ENCODE peak calls at places on chromosome 15, in nine cellular contexts. R is foreskin fibroblast, V is fibroblast of mammary gland, J is kidney, N is lung, Y is Peyer's patch, U is heart left ventricle, P is Caco-2, L is right atrium auricular region. W is an unnamed sample.

GRCh38 chr15:89150762-89151305 is 62.6 kb downstream of the ABHD2 start:
- DNase-seq in N (peak), Y (no peak), V (no peak), J (no peak), U (no peak), R (no peak), L (no peak), P (no peak), W (no peak)

GRCh38 chr15:73368301-73369072 is at the start of gene HCN4:
- DNase-seq in N (no peak), L (no peak), P (peak), V (no peak), Y (no peak), R (no peak), J (no peak), U (peak), W (no peak)

GRCh38 chr15:85044251-85044853 is 62.7 kb downstream of the PDE8A start:
- DNase-seq in L (no peak), V (peak), R (peak), P (peak), U (no peak), N (peak), Y (peak), J (no peak), W (peak)

GRCh38 chr15:69415381-69415780 is 1.2 kb downstream of the KIF23 start:
- DNase-seq in Y (no peak), P (no peak), R (no peak), J (no peak), V (no peak), L (no peak), U (no peak), N (no peak), W (peak)

GRCh38 chr15:99427210-99427609 is 138.6 kb upstream of the MEF2A start:
- DNase-seq in V (no peak), J (peak), Y (no peak), L (no peak), P (no peak), R (no peak), U (peak), N (no peak), W (no peak)

GRCh38 chr15:29690765-29691475 is 131.3 kb downstream of the TJP1 start:
- DNase-seq in R (peak), V (peak), J (no peak), N (no peak), P (no peak), U (no peak), L (no peak), Y (no peak), W (no peak)

GRCh38 chr15:63628123-63628822 is 31.1 kb downstream of the FBXL22 start:
- DNase-seq in N (no peak), P (no peak), R (no peak), J (no peak), V (no peak), L (no peak), Y (no peak), U (no peak), W (no peak)

GRCh38 chr15:52667597-52667996 is 11.6 kb downstream of the ATOSA start:
- DNase-seq in P (no peak), N (no peak), J (no peak), L (no peak), Y (no peak), V (no peak), U (no peak), R (no peak), W (no peak)

GRCh38 chr15:72859757-72860145 is 76.2 kb upstream of the ADPGK start:
- DNase-seq in R (no peak), Y (no peak), J (no peak), L (no peak), V (no peak), N (no peak), U (no peak), P (no peak), W (peak)

GRCh38 chr15:68334661-68335124 is 57.1 kb downstream of the FEM1B start:
- DNase-seq in N (no peak), L (no peak), Y (no peak), P (no peak), V (peak), R (no peak), U (no peak), J (no peak), W (no peak)

GRCh38 chr15:99443768-99444446 is 121.9 kb upstream of the MEF2A start:
- DNase-seq in Y (no peak), U (no peak), J (no peak), V (no peak), L (peak), P (no peak), R (no peak), N (no peak), W (peak)

GRCh38 chr15:38707802-38708671 is 143.4 kb upstream of the RASGRP1 start:
- DNase-seq in N (no peak), U (no peak), Y (no peak), P (peak), J (no peak), V (peak), L (no peak), R (peak), W (peak)

GRCh38 chr15:33789141-33789540 is 179.2 kb upstream of the CHRM5 start:
- DNase-seq in V (peak), N (no peak), L (no peak), U (no peak), J (no peak), P (no peak), Y (no peak), R (peak), W (no peak)

GRCh38 chr15:80418892-80419537 is 14.8 kb downstream of the ARNT2 start:
- DNase-seq in Y (no peak), N (no peak), R (peak), L (no peak), P (peak), J (no peak), U (no peak), V (peak), W (peak)

GRCh38 chr15:68528891-68529290 is 49.9 kb upstream of the CORO2B start:
- DNase-seq in L (no peak), P (no peak), N (no peak), R (no peak), Y (no peak), V (no peak), U (no peak), J (no peak), W (no peak)

GRCh38 chr15:66461917-66462316 is 35.6 kb downstream of the SNAPC5 start:
- DNase-seq in R (no peak), N (no peak), J (no peak), U (no peak), Y (no peak), V (no peak), P (no peak), L (no peak), W (no peak)

GRCh38 chr15:57237282-57237642 is 139.0 kb upstream of the CGNL1 start:
- DNase-seq in P (no peak), U (no peak), J (no peak), Y (no peak), L (no peak), R (no peak), N (no peak), V (no peak), W (peak)

GRCh38 chr15:81199031-81199779 is 2.5 kb downstream of the IL16 start:
- DNase-seq in V (no peak), L (peak), U (no peak), N (no peak), P (no peak), J (no peak), Y (no peak), R (no peak), W (no peak)

GRCh38 chr15:70357453-70357852 is 259.7 kb upstream of the TLE3 start:
- DNase-seq in L (no peak), R (no peak), Y (no peak), U (no peak), N (no peak), J (no peak), P (no peak), V (no peak), W (peak)

DNA sequence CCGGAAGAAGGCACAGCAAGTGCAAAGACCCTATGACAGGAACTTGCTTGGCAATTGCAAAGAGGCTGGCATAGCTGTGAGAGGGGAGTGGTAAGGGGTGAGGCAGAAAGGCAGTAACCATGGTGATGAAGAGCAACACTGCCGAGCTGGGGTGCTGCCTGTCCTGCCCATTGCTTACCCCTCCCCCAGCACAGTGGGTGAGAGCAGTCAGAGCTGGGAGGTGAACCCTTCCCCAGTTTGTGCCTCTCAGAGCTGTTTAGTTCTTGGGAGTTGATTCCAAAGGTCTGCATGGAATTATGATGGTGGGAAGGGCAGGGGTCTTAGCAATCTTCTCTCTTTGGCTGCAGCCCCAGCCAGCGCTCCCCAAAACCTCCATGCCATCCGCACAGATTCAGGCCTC is 8.9 kb downstream of the TYRO3 start:
- DNase-seq in U (no peak), N (no peak), P (peak), Y (no peak), V (no peak), R (no peak), L (no peak), J (no peak), W (no peak)
- H3K4me3 ChIP-seq in U (no peak), N (no peak), P (no peak), Y (no peak), V (no peak), R (no peak), L (no peak), J (no peak), W (no peak)

DNA sequence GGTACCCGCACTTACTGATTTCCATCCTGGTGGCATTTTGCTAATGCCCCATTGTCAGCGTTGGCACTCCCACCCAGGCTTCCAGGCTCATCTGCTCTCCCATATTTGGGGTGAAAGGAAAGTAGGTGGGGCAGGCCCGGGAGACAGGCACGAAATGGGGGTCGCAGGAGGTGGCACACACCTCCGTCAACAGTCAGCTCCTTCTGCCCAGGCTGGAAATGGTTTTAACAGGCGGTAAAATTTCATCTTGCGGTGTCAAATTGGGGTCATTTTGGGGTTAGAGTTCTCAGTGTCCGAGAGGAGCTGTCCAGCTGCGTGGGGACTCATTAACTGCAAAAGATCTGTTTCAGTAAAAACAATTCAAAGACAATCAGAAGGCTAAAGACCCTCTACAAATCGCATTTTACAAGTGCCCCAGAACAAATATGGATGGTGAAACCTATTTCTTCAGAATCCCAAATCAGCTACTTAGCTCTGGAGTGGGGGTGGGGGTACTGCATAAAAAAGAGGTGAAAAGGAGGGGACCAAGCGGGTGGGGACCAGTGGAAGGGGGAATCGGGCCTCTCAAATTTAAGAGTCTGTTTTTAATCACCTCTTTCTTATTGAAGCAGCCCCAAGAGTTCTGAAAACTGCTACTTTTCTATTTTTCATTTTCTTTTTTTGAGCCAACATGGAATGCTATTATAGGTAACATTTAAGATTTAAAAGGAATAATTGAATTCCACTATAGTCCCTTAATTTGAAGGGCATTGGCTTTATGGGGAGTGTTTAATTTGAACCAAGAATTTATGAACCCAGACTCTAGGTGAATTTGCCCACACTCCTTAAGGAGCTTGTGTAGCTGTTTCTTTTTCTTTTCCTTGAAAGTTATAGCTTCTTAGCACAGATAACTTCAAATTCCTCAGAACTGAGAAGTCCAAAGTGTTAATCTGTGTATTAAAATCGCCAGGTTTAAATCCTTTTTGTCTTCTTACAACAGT is 4.4 kb upstream of the MEIS2 start:
- DNase-seq in R (no peak), Y (no peak), U (no peak), P (no peak), L (no peak), N (no peak), V (no peak), J (peak), W (no peak)
- H3K4me3 ChIP-seq in R (no peak), Y (no peak), U (no peak), P (no peak), L (no peak), N (no peak), V (peak), J (peak), W (no peak)

DNA sequence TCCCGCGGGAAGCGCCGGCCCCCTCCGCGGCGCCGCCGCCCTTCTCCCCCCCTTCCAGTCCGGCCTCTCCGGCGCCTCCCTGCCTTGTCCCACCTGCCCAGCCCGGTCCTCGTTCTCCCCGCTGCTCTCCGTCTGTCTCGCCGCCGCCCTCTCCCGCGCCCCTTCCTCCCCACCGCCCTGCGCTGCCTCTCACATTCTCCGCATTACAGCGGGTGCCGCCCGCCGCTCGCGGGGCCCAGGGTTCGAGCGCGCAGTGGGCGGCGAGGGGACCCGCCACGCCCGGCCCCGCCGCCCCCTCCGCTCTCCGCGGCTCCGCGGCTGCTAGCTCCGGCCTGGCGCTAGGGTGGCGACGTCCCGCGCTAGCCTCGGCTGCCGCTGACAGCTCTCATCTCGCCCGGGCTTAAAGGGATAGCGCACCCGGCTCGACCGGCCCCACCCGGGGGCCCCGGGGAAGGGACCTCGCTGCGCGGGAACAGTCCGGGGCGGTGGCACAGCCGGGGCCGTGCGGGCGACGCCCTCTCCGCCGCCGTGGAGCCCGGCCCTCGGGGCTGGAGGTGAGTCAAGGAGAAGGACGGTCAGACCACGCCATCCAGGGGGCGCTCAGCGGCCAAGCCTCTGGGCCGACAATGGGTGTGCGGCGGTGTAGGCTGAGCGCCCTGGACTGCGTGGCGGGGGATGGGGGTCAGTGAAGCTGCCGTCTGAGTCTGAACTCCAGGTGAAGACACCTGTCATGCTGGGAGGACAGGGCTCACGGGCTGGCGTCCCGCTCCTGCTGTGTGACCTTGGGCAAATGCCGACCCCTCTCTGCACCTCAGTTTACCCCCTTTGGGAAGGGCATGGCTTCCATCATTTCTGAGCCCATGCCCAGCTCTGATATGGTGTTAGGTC is 187.4 kb upstream of the LINGO1 start:
- DNase-seq in Y (no peak), P (peak), V (peak), R (no peak), U (no peak), N (no peak), J (no peak), L (no peak), W (peak)
- H3K4me3 ChIP-seq in Y (peak), P (peak), V (no peak), R (no peak), U (peak), N (no peak), J (no peak), L (peak), W (peak)

DNA sequence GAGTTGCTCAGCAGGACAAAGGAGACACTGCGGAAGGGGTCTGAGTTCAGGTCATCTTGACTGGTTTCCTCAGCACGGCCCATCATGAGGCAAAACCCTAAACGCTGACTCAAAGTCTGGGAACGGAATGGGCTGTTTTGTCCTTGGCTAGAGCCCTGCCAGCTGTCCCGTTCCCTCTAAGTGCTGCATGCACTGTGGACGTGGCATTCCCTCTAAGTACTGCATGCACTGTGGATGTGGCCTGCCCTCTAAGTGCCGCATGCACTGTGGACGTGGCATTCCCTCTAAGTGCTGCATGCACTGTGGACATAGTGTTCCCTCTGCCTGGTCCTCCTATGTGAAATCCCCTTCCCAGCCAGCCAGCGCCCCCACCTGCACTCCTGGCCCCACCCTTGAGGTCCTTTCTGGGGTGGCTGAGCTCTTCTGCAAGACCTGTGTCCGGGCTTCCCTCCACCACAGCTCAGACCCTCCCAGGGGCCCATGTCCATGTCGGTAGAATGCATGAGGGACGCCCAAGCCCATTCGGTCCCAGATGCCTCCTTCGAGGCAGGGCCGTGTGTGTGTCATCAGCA is 36.7 kb downstream of the TM2D3 start:
- DNase-seq in L (peak), P (no peak), U (peak), J (peak), Y (no peak), R (peak), V (peak), N (no peak), W (no peak)
- H3K4me3 ChIP-seq in L (no peak), P (no peak), U (no peak), J (no peak), Y (no peak), R (no peak), V (peak), N (no peak), W (no peak)